ENCODE peak calls at places on chromosomes 4 and X, in four cellular contexts. J is K562, X is GM12891, G is GM12878. O is an unnamed sample.

GRCh38 chr4:152970102-152970820 is 34.1 kb downstream of the FHDC1 start:
- DNase-seq in J (no peak), X (no peak), G (no peak), O (no peak)

GRCh38 chr4:17448689-17449088 is 63.2 kb downstream of the QDPR start:
- DNase-seq in J (no peak), X (no peak), G (no peak), O (peak)

GRCh38 chr4:6878451-6879059 is 31.1 kb upstream of the TBC1D14 start:
- DNase-seq in J (no peak), X (no peak), G (no peak), O (no peak)

GRCh38 chr4:184328022-184328736 is 110.5 kb upstream of the ENPP6 start:
- DNase-seq in J (no peak), X (no peak), G (peak), O (no peak)

GRCh38 chrX:109839694-109840358 is 106.8 kb upstream of the ACSL4 start:
- DNase-seq in J (peak), X (no peak), G (no peak), O (peak)

GRCh38 chr4:13902141-13902540 is 274.6 kb upstream of the BOD1L1 start:
- DNase-seq in J (no peak), X (no peak), G (no peak), O (no peak)

GRCh38 chrX:119496521-119496829 is 28.2 kb downstream of the SLC25A5 start:
- DNase-seq in J (no peak), X (no peak), G (no peak), O (no peak)

GRCh38 chr4:15729910-15730533 is 27.2 kb downstream of the BST1 start:
- DNase-seq in J (peak), X (peak), G (peak), O (peak)

GRCh38 chr4:602559-602942 is 22.8 kb upstream of the PDE6B start:
- DNase-seq in J (peak), X (no peak), G (no peak), O (no peak)

GRCh38 chr4:52968241-52968640 is 106.1 kb downstream of the RASL11B start:
- DNase-seq in J (no peak), X (no peak), G (no peak), O (no peak)

GRCh38 chr4:159169903-159170302 is 67.0 kb downstream of the RAPGEF2 start:
- DNase-seq in J (no peak), X (no peak), G (no peak), O (no peak)

GRCh38 chr4:181549789-181550188 is 693.4 kb upstream of the TENM3 start:
- DNase-seq in J (no peak), X (no peak), G (no peak), O (no peak)

GRCh38 chr4:109233585-109233984 is 68.9 kb downstream of the COL25A1 start:
- DNase-seq in J (no peak), X (no peak), G (no peak), O (no peak)

GRCh38 chr4:80215449-80216052 is 18.2 kb downstream of the PRDM8 start:
- DNase-seq in J (peak), X (no peak), G (no peak), O (no peak)

GRCh38 chrX:347351-348117 is 28.9 kb upstream of the GTPBP6 start:
- DNase-seq in J (no peak), X (no peak), G (no peak), O (no peak)

GRCh38 chr4:171813195-171813955 is at the start of gene GALNTL6:
- DNase-seq in J (no peak), X (peak), G (no peak), O (no peak)

GRCh38 chr4:177107288-177107901 is 202.3 kb upstream of the NEIL3 start:
- DNase-seq in J (no peak), X (no peak), G (no peak), O (no peak)

GRCh38 chrX:44012484-44013096 is 39.4 kb upstream of the NDP start:
- DNase-seq in J (no peak), X (no peak), G (no peak), O (peak)

DNA sequence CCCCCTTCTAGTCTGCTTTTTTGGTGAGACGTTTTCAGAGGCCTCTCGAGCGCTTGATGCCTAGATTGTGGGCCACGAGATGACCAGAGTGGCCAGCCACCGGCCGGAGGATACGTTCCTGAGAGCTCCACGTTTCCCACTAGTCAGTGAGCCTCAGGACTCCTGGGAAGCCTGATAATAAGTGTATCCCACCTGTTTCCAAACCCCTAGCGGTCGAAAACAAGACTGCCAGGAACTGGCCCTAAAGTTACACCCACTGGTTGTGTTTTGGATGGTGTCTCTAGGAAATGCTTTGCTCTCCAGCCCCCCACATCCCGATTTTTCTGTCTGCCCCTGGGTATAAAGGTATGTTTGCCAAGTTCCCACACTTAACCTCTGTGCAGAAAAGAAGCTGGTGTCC is 4.6 kb upstream of the RS1 start:
- DNase-seq in J (peak), X (no peak), G (no peak), O (no peak)
- TF ChIP-seq SPI1 in J (no peak), X (no peak), G (no peak), O (no peak)

DNA sequence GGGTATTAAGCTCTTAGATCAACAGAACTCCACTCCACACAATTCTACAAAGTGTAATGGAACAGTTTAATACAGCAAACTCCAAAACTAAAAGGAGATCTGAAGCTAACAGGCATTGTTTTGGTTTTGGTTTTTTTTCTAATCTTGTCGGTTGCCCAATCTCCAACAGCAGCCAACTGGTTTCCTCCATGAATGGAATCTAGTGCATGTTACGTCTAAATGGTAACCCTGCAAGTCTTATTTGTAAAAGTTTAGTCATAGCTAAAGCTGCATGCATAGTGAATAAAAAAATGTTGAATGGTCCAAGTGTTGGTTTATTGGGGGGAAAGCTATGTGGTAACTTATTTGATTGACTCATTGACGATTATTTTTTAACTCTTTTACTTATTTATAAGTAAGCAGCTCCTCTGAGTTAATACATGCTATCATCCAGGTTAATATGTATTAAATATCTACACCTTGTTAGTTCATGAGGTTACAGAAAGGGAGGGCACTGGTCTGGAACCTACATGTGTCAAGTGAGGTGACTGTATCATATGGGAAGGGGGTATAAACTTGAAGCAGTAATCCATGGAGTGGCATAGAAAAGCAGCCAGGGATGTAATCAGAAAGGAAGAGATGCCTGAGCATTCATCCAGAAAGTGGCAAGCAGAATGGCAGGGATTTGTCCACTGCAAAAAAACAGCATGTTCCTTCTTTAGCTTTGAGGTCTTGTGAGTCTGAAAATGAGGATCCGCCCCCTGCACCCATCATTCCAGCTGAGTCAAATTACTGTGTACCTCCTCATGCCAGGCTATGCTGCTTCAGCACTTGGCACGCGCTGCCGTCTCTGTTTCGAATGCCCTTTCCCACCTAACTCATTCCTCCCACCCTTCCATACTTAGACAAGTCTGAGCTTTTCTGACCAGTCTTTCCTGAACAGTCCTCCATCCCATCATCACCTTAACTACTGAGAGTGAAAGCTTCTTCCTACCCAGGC is 81.7 kb downstream of the PDGFC start:
- DNase-seq in J (no peak), X (no peak), G (no peak), O (no peak)
- TF ChIP-seq SPI1 in J (no peak), X (no peak), G (no peak), O (no peak)

GRCh38 chr4:140865253-140865652 is 109.1 kb upstream of the TBC1D9 start:
- DNase-seq in J (no peak), X (no peak), G (no peak), O (no peak)

GRCh38 chr4:140863187-140863586 is 107.0 kb upstream of the TBC1D9 start:
- DNase-seq in J (no peak), X (no peak), G (no peak), O (no peak)

GRCh38 chr4:140858897-140859296 is 102.7 kb upstream of the TBC1D9 start:
- DNase-seq in J (no peak), X (no peak), G (no peak), O (no peak)

GRCh38 chr4:140862182-140862442 is 105.9 kb upstream of the TBC1D9 start:
- DNase-seq in J (no peak), X (no peak), G (no peak), O (no peak)

GRCh38 chr4:140861359-140862181 is 105.4 kb upstream of the TBC1D9 start:
- DNase-seq in J (peak), X (peak), G (peak), O (peak)
- TF ChIP-seq SPI1 in J (no peak), X (no peak), G (no peak), O (no peak)

GRCh38 chr4:36187723-36188333 is 56.5 kb downstream of the ARAP2 start:
- DNase-seq in J (no peak), X (no peak), G (no peak), O (peak)
- TF ChIP-seq SPI1 in J (no peak), X (no peak), G (no peak), O (no peak)